ENCODE peak calls at places on chromosomes 4 and X, in six cellular contexts. R, U, J, A, Q and T are unnamed samples.

GRCh38 chr4:4980818-4981217 is 38.4 kb downstream of the CYTL1 start:
- DNase-seq in R (no peak), U (no peak), J (no peak), A (no peak), Q (no peak), T (no peak)

GRCh38 chr4:147590249-147590920 is 26.8 kb upstream of the TMEM184C start:
- DNase-seq in R (peak), U (peak), J (peak), A (peak), Q (peak), T (peak)

GRCh38 chrX:106976416-106976815 is 23.6 kb downstream of the MORC4 start:
- DNase-seq in R (no peak), U (no peak), J (no peak), A (no peak), Q (no peak), T (no peak)

GRCh38 chr4:44545781-44546180 is 97.2 kb upstream of the KCTD8 start:
- DNase-seq in R (no peak), U (no peak), J (no peak), A (no peak), Q (no peak), T (no peak)

GRCh38 chrX:115486510-115486909 is 74.5 kb upstream of the PLS3 start:
- DNase-seq in R (no peak), U (no peak), J (no peak), A (no peak), Q (no peak), T (no peak)

GRCh38 chrX:111465664-111466063 is 45.8 kb upstream of the SERTM2 start:
- DNase-seq in R (no peak), U (peak), J (no peak), A (no peak), Q (no peak), T (no peak)

GRCh38 chr4:183129675-183130074 is 30.6 kb downstream of the WWC2 start:
- DNase-seq in R (no peak), U (no peak), J (no peak), A (no peak), Q (no peak), T (no peak)

GRCh38 chr4:25233194-25233593 is 639 bp upstream of the PI4K2B start:
- DNase-seq in R (no peak), U (no peak), J (no peak), A (no peak), Q (no peak), T (no peak)

GRCh38 chrX:135516376-135516775 is 4.1 kb upstream of the INTS6L start:
- DNase-seq in R (no peak), U (peak), J (no peak), A (no peak), Q (no peak), T (peak)

GRCh38 chr4:68751138-68751537 is 64.7 kb upstream of the UGT2B10 start:
- DNase-seq in R (no peak), U (no peak), J (no peak), A (no peak), Q (no peak), T (no peak)

GRCh38 chrX:95764972-95765451 is 919.6 kb upstream of the DIAPH2 start:
- DNase-seq in R (peak), U (peak), J (peak), A (peak), Q (peak), T (peak)

GRCh38 chr4:104915373-104915772 is 231.3 kb upstream of the TET2 start:
- DNase-seq in R (no peak), U (no peak), J (no peak), A (no peak), Q (no peak), T (no peak)

GRCh38 chrX:52271212-52271611 is 86.5 kb downstream of the MAGED4 start:
- DNase-seq in R (no peak), U (peak), J (peak), A (no peak), Q (peak), T (peak)

GRCh38 chrX:87664381-87664780 is 146.8 kb downstream of the KLHL4 start:
- DNase-seq in R (peak), U (no peak), J (peak), A (peak), Q (no peak), T (no peak)

GRCh38 chrX:69104756-69105434 is 60.4 kb downstream of the PJA1 start:
- DNase-seq in R (no peak), U (no peak), J (no peak), A (no peak), Q (no peak), T (peak)

GRCh38 chrX:78029663-78030062 is 60.2 kb upstream of the PGAM4 start:
- DNase-seq in R (peak), U (no peak), J (no peak), A (peak), Q (no peak), T (no peak)

GRCh38 chr4:137946423-137946822 is 295.7 kb downstream of the SLC7A11 start:
- DNase-seq in R (peak), U (no peak), J (no peak), A (no peak), Q (no peak), T (peak)

GRCh38 chrX:120305531-120306145 is 5.6 kb downstream of the TMEM255A start:
- DNase-seq in R (no peak), U (peak), J (no peak), A (no peak), Q (no peak), T (no peak)

GRCh38 chrX:38561951-38562719 is 793 bp downstream of the TSPAN7 start:
- DNase-seq in R (no peak), U (peak), J (peak), A (peak), Q (peak), T (no peak)

GRCh38 chrX:2767631-2768455 is 16.0 kb downstream of the XG start:
- DNase-seq in R (peak), U (peak), J (peak), A (no peak), Q (no peak), T (peak)

GRCh38 chr4:140250989-140251552 is 97.1 kb upstream of the MAML3 start:
- DNase-seq in R (no peak), U (no peak), J (peak), A (no peak), Q (no peak), T (peak)

GRCh38 chr4:119286377-119287002 is 35.4 kb downstream of the FABP2 start:
- DNase-seq in R (peak), U (no peak), J (peak), A (peak), Q (no peak), T (peak)

GRCh38 chr4:173121044-173121685 is 47.4 kb upstream of the GALNT7 start:
- DNase-seq in R (peak), U (peak), J (peak), A (no peak), Q (no peak), T (peak)

GRCh38 chrX:91066104-91066503 is 368.5 kb upstream of the PABPC5 start:
- DNase-seq in R (no peak), U (peak), J (no peak), A (no peak), Q (no peak), T (no peak)
- H3K4me2 ChIP-seq in R (no peak), U (no peak), J (no peak), A (no peak), Q (no peak), T (no peak)

DNA sequence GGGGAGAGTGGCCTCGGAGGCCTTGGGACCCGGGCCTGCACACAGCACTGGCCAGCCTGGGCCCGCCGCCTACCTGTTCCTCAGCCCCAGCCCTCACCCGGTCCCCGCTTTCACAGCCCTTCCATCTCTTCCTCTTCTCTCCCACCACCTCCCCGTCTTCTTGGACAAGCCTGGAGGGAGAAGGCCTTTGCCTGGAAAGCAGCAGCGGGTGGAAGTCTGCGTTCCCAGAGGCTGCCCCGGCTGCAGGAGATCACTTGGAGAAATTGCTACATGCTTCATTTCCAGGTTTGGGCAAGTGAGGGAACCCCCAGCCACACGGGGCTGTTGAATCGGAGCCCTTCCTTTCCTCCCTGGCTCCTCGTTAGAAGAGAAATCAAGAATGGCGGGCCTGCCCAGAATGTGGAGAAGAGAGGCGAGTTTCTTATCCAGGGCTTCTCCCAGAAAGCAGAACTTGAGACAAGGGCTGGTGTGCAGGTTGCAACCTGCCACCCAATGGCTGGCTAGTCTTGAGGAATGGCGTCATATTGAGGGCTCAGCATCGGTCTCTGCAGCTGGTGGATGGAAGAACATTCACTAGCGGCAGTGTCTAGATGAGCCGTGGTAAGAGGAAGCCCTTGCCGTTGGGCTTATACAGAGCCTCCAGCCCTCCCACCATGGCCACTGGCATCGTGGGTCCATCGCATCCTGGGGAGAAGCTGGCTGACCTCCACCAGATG is 1.2 kb upstream of the PDZD4 start:
- DNase-seq in R (no peak), U (no peak), J (no peak), A (no peak), Q (no peak), T (no peak)
- H3K14ac ChIP-seq in R (no peak), U (no peak), J (no peak), A (no peak), Q (no peak), T (no peak)

GRCh38 chr4:37893164-37893563 is 2.3 kb downstream of the TBC1D1 start:
- DNase-seq in R (no peak), U (no peak), J (no peak), A (no peak), Q (no peak), T (no peak)
- H3K4me2 ChIP-seq in R (no peak), U (no peak), J (no peak), A (no peak), Q (no peak), T (no peak)

DNA sequence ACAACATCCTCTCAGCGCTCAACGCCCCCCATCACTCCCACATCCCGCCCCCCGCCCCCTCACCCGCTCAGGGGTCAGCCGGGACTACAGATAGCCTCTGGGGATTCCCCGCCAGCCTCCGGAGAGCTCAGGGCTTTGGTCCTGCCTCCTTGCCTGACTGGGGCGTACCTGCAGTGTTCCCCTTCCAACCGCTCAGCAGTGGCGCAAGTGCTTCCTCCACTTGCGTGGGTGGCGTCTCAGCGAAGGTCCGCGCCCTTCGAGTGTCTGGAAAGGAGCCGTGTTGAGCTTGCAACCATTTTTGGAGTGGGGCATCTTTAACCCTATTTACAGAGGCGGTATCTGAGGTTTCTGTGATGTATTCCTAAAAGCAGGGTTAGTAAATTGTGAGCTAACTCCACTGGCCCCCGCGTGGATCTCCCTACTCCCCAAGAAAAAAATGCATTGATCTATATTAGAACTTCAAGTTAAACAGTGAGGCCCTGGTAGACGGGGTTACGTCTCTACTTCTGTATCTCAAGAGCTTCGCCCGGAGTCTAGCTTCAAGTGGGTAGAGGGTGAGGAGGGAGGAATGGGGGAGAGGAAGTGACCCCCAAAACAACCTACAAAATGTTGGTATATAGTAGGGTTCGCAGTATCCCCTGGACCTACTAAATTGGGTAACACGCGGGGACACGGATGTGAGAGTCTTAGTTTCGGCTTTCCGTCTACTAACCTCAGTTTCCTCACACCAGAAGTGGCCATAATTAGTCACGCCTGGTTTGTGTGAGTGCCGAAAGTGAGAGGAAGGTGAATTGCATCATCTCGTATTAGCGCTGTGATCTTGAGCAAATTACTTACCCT is 16.1 kb downstream of the NKX3-2 start:
- DNase-seq in R (no peak), U (no peak), J (peak), A (no peak), Q (peak), T (no peak)
- H3K14ac ChIP-seq in R (no peak), U (no peak), J (no peak), A (peak), Q (no peak), T (no peak)

GRCh38 chrX:53456254-53456653 is 22.1 kb upstream of the HSD17B10 start:
- DNase-seq in R (peak), U (no peak), J (peak), A (no peak), Q (no peak), T (no peak)
- H3K4me2 ChIP-seq in R (no peak), U (no peak), J (no peak), A (no peak), Q (no peak), T (no peak)

DNA sequence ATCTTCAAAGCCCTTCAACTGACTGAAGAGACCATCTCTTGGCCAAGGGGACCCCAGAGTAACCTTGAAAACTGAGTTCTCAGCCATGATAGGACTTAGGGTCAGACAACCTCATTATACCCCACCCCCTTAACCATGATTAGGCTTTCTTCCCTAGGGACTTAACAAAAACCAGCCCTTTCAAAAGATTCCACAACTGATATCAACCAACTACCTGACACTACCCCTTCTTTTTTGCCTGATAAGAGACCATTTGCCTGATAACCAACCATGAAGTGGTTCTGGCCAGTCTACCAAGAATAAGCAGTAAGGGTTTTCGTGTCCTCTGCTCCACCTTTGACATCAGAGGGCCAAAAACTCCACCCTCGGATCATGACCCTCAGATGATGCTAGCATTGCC is 12.5 kb downstream of the TBCK start:
- DNase-seq in R (no peak), U (no peak), J (no peak), A (no peak), Q (no peak), T (no peak)
- H3K14ac ChIP-seq in R (no peak), U (no peak), J (no peak), A (no peak), Q (no peak), T (no peak)

GRCh38 chr4:6175426-6175825 is 24.9 kb downstream of the JAKMIP1 start:
- DNase-seq in R (no peak), U (no peak), J (no peak), A (no peak), Q (no peak), T (no peak)

GRCh38 chr4:6179362-6179761 is 21.0 kb downstream of the JAKMIP1 start:
- DNase-seq in R (no peak), U (no peak), J (no peak), A (no peak), Q (no peak), T (no peak)

GRCh38 chr4:6177587-6178197 is 22.7 kb downstream of the JAKMIP1 start:
- DNase-seq in R (no peak), U (no peak), J (no peak), A (no peak), Q (no peak), T (no peak)

GRCh38 chr4:6180841-6181631 is 19.3 kb downstream of the JAKMIP1 start:
- DNase-seq in R (no peak), U (no peak), J (no peak), A (no peak), Q (no peak), T (no peak)

GRCh38 chr4:6178757-6179156 is 21.6 kb downstream of the JAKMIP1 start:
- DNase-seq in R (no peak), U (no peak), J (no peak), A (no peak), Q (no peak), T (no peak)
- H3K4me2 ChIP-seq in R (no peak), U (no peak), J (no peak), A (no peak), Q (no peak), T (no peak)

GRCh38 chr4:74653331-74654229 is 140.7 kb downstream of the BTC start:
- DNase-seq in R (no peak), U (no peak), J (no peak), A (no peak), Q (no peak), T (peak)
- H3K14ac ChIP-seq in R (no peak), U (no peak), J (no peak), A (no peak), Q (no peak), T (no peak)

GRCh38 chr4:2725380-2725779 is 30.8 kb downstream of the TNIP2 start:
- DNase-seq in R (no peak), U (no peak), J (no peak), A (no peak), Q (no peak), T (no peak)
- H3K4me2 ChIP-seq in R (no peak), U (no peak), J (no peak), A (no peak), Q (no peak), T (no peak)